ENCODE peak calls at places on chromosomes 2 and 18, in nine cellular contexts. One of them, this sample, is unnamed.

GRCh38 chr2:224389317-224389716 is 12.6 kb downstream of the FAM124B start:
- DNase-seq in GM23338: no peak
- DNase-seq in HL-60: no peak
- DNase-seq in breast epithelium: no peak
- DNase-seq in endothelial cell of umbilical vein: peak; percentile 56
- DNase-seq in SK-N-SH: no peak
- DNase-seq in transverse colon: no peak
- DNase-seq in upper lobe of left lung: no peak
- DNase-seq in GM12878: no peak
- DNase-seq in this sample: no peak

GRCh38 chr2:52810460-52810859 is 957.1 kb upstream of the CHAC2 start:
- DNase-seq in GM23338: peak; percentile 55
- DNase-seq in HL-60: no peak
- DNase-seq in breast epithelium: no peak
- DNase-seq in endothelial cell of umbilical vein: peak; percentile 35
- DNase-seq in SK-N-SH: peak; percentile 2
- DNase-seq in transverse colon: no peak
- DNase-seq in upper lobe of left lung: no peak
- DNase-seq in GM12878: no peak
- DNase-seq in this sample: no peak

GRCh38 chr18:4196358-4196757 is 258.7 kb downstream of the DLGAP1 start:
- DNase-seq in GM23338: no peak
- DNase-seq in HL-60: no peak
- DNase-seq in breast epithelium: no peak
- DNase-seq in endothelial cell of umbilical vein: no peak
- DNase-seq in SK-N-SH: no peak
- DNase-seq in transverse colon: no peak
- DNase-seq in upper lobe of left lung: no peak
- DNase-seq in GM12878: no peak
- DNase-seq in this sample: no peak

GRCh38 chr18:21955757-21956652 is 213.4 kb upstream of the GATA6 start:
- DNase-seq in GM23338: peak; percentile 83
- DNase-seq in HL-60: peak; percentile 77
- DNase-seq in breast epithelium: peak; percentile 40
- DNase-seq in endothelial cell of umbilical vein: peak; percentile 66
- DNase-seq in SK-N-SH: peak; percentile 59
- DNase-seq in transverse colon: peak; percentile 85
- DNase-seq in upper lobe of left lung: no peak
- DNase-seq in GM12878: peak; percentile 4
- DNase-seq in this sample: peak; percentile 95

GRCh38 chr2:149012545-149012944 is 26.0 kb upstream of the LYPD6B start:
- DNase-seq in GM23338: no peak
- DNase-seq in HL-60: no peak
- DNase-seq in breast epithelium: no peak
- DNase-seq in endothelial cell of umbilical vein: no peak
- DNase-seq in SK-N-SH: no peak
- DNase-seq in transverse colon: no peak
- DNase-seq in upper lobe of left lung: peak; percentile 50
- DNase-seq in GM12878: no peak
- DNase-seq in this sample: no peak

GRCh38 chr18:8381801-8382459 is 227.3 kb upstream of the RAB12 start:
- DNase-seq in GM23338: no peak
- DNase-seq in HL-60: no peak
- DNase-seq in breast epithelium: no peak
- DNase-seq in endothelial cell of umbilical vein: no peak
- DNase-seq in SK-N-SH: no peak
- DNase-seq in transverse colon: no peak
- DNase-seq in upper lobe of left lung: no peak
- DNase-seq in GM12878: no peak
- DNase-seq in this sample: no peak

GRCh38 chr2:12918841-12919445 is 202.2 kb downstream of the TRIB2 start:
- DNase-seq in GM23338: no peak
- DNase-seq in HL-60: no peak
- DNase-seq in breast epithelium: peak; percentile 45
- DNase-seq in endothelial cell of umbilical vein: no peak
- DNase-seq in SK-N-SH: no peak
- DNase-seq in transverse colon: peak; percentile 47
- DNase-seq in upper lobe of left lung: no peak
- DNase-seq in GM12878: no peak
- DNase-seq in this sample: no peak

GRCh38 chr2:109595644-109596043 is 18.1 kb downstream of the SEPTIN10 start:
- DNase-seq in GM23338: no peak
- DNase-seq in HL-60: no peak
- DNase-seq in breast epithelium: no peak
- DNase-seq in endothelial cell of umbilical vein: no peak
- DNase-seq in SK-N-SH: peak; percentile 65
- DNase-seq in transverse colon: no peak
- DNase-seq in upper lobe of left lung: no peak
- DNase-seq in GM12878: no peak
- DNase-seq in this sample: no peak

GRCh38 chr2:113273031-113273551 is 5.6 kb downstream of the PAX8 start:
- DNase-seq in GM23338: peak; percentile 88
- DNase-seq in HL-60: no peak
- DNase-seq in breast epithelium: no peak
- DNase-seq in endothelial cell of umbilical vein: no peak
- DNase-seq in SK-N-SH: peak; percentile 38
- DNase-seq in transverse colon: no peak
- DNase-seq in upper lobe of left lung: no peak
- DNase-seq in GM12878: no peak
- DNase-seq in this sample: no peak

GRCh38 chr2:203691149-203691548 is 15.3 kb upstream of the CD28 start:
- DNase-seq in GM23338: no peak
- DNase-seq in HL-60: no peak
- DNase-seq in breast epithelium: no peak
- DNase-seq in endothelial cell of umbilical vein: peak; percentile 32
- DNase-seq in SK-N-SH: no peak
- DNase-seq in transverse colon: no peak
- DNase-seq in upper lobe of left lung: no peak
- DNase-seq in GM12878: no peak
- DNase-seq in this sample: no peak

GRCh38 chr2:203689424-203690109 is 16.9 kb upstream of the CD28 start:
- DNase-seq in GM23338: no peak
- DNase-seq in HL-60: peak; percentile 16
- DNase-seq in breast epithelium: no peak
- DNase-seq in endothelial cell of umbilical vein: no peak
- DNase-seq in SK-N-SH: no peak
- DNase-seq in transverse colon: no peak
- DNase-seq in upper lobe of left lung: no peak
- DNase-seq in GM12878: peak; percentile 53
- DNase-seq in this sample: no peak

GRCh38 chr2:203690110-203691047 is 16.1 kb upstream of the CD28 start:
- DNase-seq in GM23338: no peak
- DNase-seq in HL-60: no peak
- DNase-seq in breast epithelium: no peak
- DNase-seq in endothelial cell of umbilical vein: no peak
- DNase-seq in SK-N-SH: no peak
- DNase-seq in transverse colon: no peak
- DNase-seq in upper lobe of left lung: no peak
- DNase-seq in GM12878: no peak
- DNase-seq in this sample: no peak

GRCh38 chr2:203687161-203687560 is 19.3 kb upstream of the CD28 start:
- DNase-seq in GM23338: no peak
- DNase-seq in HL-60: no peak
- DNase-seq in breast epithelium: no peak
- DNase-seq in endothelial cell of umbilical vein: no peak
- DNase-seq in SK-N-SH: no peak
- DNase-seq in transverse colon: no peak
- DNase-seq in upper lobe of left lung: no peak
- DNase-seq in GM12878: no peak
- DNase-seq in this sample: no peak

GRCh38 chr2:203688798-203689197 is 17.6 kb upstream of the CD28 start:
- DNase-seq in GM23338: peak; percentile 9
- DNase-seq in HL-60: peak; percentile 47
- DNase-seq in breast epithelium: no peak
- DNase-seq in endothelial cell of umbilical vein: no peak
- DNase-seq in SK-N-SH: no peak
- DNase-seq in transverse colon: peak; percentile 23
- DNase-seq in upper lobe of left lung: no peak
- DNase-seq in GM12878: peak; percentile 68
- DNase-seq in this sample: no peak
- H3K27ac ChIP-seq in GM23338: no peak overlapping the region
- H3K27ac ChIP-seq in HL-60: no peak overlapping the region
- H3K27ac ChIP-seq in breast epithelium: peak overlapping the region; percentile 62
- H3K27ac ChIP-seq in endothelial cell of umbilical vein: no peak overlapping the region
- H3K27ac ChIP-seq in SK-N-SH: no peak overlapping the region
- H3K27ac ChIP-seq in transverse colon: no peak overlapping the region
- H3K27ac ChIP-seq in upper lobe of left lung: no peak overlapping the region
- H3K27ac ChIP-seq in GM12878: no peak overlapping the region
- H3K27ac ChIP-seq in this sample: no peak overlapping the region

DNA sequence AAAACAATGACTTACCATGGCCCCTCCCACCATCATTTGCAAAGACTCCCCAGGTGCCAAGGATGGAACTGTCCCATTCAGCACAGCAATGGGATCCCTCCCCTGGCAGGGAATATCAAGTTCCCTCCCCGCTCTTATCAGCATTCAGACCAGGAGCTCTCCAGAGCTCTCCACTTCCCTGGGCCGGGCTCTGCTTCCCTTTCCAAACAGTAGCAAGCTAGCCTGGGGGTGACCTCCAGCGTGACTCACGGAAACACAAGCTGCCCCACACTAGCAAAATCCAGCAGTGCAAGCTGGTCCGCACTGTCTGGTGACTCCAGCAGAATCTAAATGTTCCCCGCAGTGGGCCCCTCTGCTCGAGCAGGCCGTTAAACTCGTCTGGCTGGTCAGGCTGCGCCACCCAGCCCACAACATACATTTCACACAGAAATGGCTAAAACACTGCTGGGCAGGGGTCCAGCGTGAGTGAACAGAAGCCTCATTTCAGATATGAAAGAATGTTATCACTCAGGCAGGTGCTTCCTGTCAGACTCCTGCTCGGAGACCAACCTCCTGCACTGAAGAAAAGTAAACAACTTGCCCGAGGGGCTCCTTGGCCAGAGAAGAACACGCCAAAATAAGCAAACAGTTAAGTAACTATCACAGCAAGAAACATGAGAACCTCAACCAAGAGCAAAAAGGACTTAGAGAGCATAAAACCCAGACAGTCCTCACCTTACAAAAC is 33.9 kb downstream of the STAT1 start:
- DNase-seq in GM23338: no peak
- DNase-seq in HL-60: no peak
- DNase-seq in breast epithelium: peak; percentile 58
- DNase-seq in endothelial cell of umbilical vein: peak; percentile 99
- DNase-seq in SK-N-SH: peak; percentile 77
- DNase-seq in transverse colon: peak; percentile 49
- DNase-seq in upper lobe of left lung: no peak
- DNase-seq in GM12878: no peak
- DNase-seq in this sample: peak; percentile 84
- TF ChIP-seq POLR2AphosphoS5 in GM23338: no peak
- TF ChIP-seq POLR2AphosphoS5 in HL-60: no peak
- TF ChIP-seq POLR2AphosphoS5 in breast epithelium: peak; percentile 15
- TF ChIP-seq POLR2AphosphoS5 in endothelial cell of umbilical vein: peak; percentile 72
- TF ChIP-seq POLR2AphosphoS5 in SK-N-SH: no peak
- TF ChIP-seq POLR2AphosphoS5 in transverse colon: no peak
- TF ChIP-seq POLR2AphosphoS5 in upper lobe of left lung: peak; percentile 41
- TF ChIP-seq POLR2AphosphoS5 in GM12878: peak; percentile 23
- TF ChIP-seq POLR2AphosphoS5 in this sample: peak; percentile 73

GRCh38 chr2:215119847-215120246 is 18.6 kb downstream of the ABCA12 start:
- DNase-seq in GM23338: no peak
- DNase-seq in HL-60: no peak
- DNase-seq in breast epithelium: no peak
- DNase-seq in endothelial cell of umbilical vein: no peak
- DNase-seq in SK-N-SH: no peak
- DNase-seq in transverse colon: no peak
- DNase-seq in upper lobe of left lung: no peak
- DNase-seq in GM12878: no peak
- DNase-seq in this sample: no peak
- H3K27ac ChIP-seq in GM23338: no peak overlapping the region
- H3K27ac ChIP-seq in HL-60: no peak overlapping the region
- H3K27ac ChIP-seq in breast epithelium: no peak overlapping the region
- H3K27ac ChIP-seq in endothelial cell of umbilical vein: no peak overlapping the region
- H3K27ac ChIP-seq in SK-N-SH: no peak overlapping the region
- H3K27ac ChIP-seq in transverse colon: no peak overlapping the region
- H3K27ac ChIP-seq in upper lobe of left lung: no peak overlapping the region
- H3K27ac ChIP-seq in GM12878: no peak overlapping the region
- H3K27ac ChIP-seq in this sample: no peak overlapping the region

GRCh38 chr2:66446178-66446860 is 11.4 kb downstream of the MEIS1 start:
- DNase-seq in GM23338: peak; percentile 74
- DNase-seq in HL-60: no peak
- DNase-seq in breast epithelium: no peak
- DNase-seq in endothelial cell of umbilical vein: no peak
- DNase-seq in SK-N-SH: no peak
- DNase-seq in transverse colon: no peak
- DNase-seq in upper lobe of left lung: peak; percentile 83
- DNase-seq in GM12878: no peak
- DNase-seq in this sample: no peak
- TF ChIP-seq POLR2AphosphoS5 in GM23338: no peak
- TF ChIP-seq POLR2AphosphoS5 in HL-60: no peak
- TF ChIP-seq POLR2AphosphoS5 in breast epithelium: no peak
- TF ChIP-seq POLR2AphosphoS5 in endothelial cell of umbilical vein: no peak
- TF ChIP-seq POLR2AphosphoS5 in SK-N-SH: no peak
- TF ChIP-seq POLR2AphosphoS5 in transverse colon: no peak
- TF ChIP-seq POLR2AphosphoS5 in upper lobe of left lung: no peak
- TF ChIP-seq POLR2AphosphoS5 in GM12878: no peak
- TF ChIP-seq POLR2AphosphoS5 in this sample: no peak

GRCh38 chr2:55452879-55453278 is 33.2 kb upstream of the CCDC88A start:
- DNase-seq in GM23338: no peak
- DNase-seq in HL-60: no peak
- DNase-seq in breast epithelium: no peak
- DNase-seq in endothelial cell of umbilical vein: no peak
- DNase-seq in SK-N-SH: no peak
- DNase-seq in transverse colon: no peak
- DNase-seq in upper lobe of left lung: no peak
- DNase-seq in GM12878: no peak
- DNase-seq in this sample: no peak
- H3K27ac ChIP-seq in GM23338: no peak overlapping the region
- H3K27ac ChIP-seq in HL-60: no peak overlapping the region
- H3K27ac ChIP-seq in breast epithelium: no peak overlapping the region
- H3K27ac ChIP-seq in endothelial cell of umbilical vein: no peak overlapping the region
- H3K27ac ChIP-seq in SK-N-SH: no peak overlapping the region
- H3K27ac ChIP-seq in transverse colon: no peak overlapping the region
- H3K27ac ChIP-seq in upper lobe of left lung: no peak overlapping the region
- H3K27ac ChIP-seq in GM12878: no peak overlapping the region
- H3K27ac ChIP-seq in this sample: no peak overlapping the region

GRCh38 chr18:28804512-28805214 is 627.7 kb upstream of the CDH2 start:
- DNase-seq in GM23338: no peak
- DNase-seq in HL-60: no peak
- DNase-seq in breast epithelium: no peak
- DNase-seq in endothelial cell of umbilical vein: no peak
- DNase-seq in SK-N-SH: no peak
- DNase-seq in transverse colon: no peak
- DNase-seq in upper lobe of left lung: no peak
- DNase-seq in GM12878: no peak
- DNase-seq in this sample: no peak
- TF ChIP-seq POLR2AphosphoS5 in GM23338: no peak
- TF ChIP-seq POLR2AphosphoS5 in HL-60: no peak
- TF ChIP-seq POLR2AphosphoS5 in breast epithelium: no peak
- TF ChIP-seq POLR2AphosphoS5 in endothelial cell of umbilical vein: no peak
- TF ChIP-seq POLR2AphosphoS5 in SK-N-SH: no peak
- TF ChIP-seq POLR2AphosphoS5 in transverse colon: no peak
- TF ChIP-seq POLR2AphosphoS5 in upper lobe of left lung: no peak
- TF ChIP-seq POLR2AphosphoS5 in GM12878: no peak
- TF ChIP-seq POLR2AphosphoS5 in this sample: no peak

GRCh38 chr2:9333591-9334171 is 89.6 kb downstream of the ITGB1BP1 start:
- DNase-seq in GM23338: peak; percentile 76
- DNase-seq in HL-60: peak; percentile 35
- DNase-seq in breast epithelium: peak; percentile 61
- DNase-seq in endothelial cell of umbilical vein: peak; percentile 84
- DNase-seq in SK-N-SH: peak; percentile 70
- DNase-seq in transverse colon: peak; percentile 72
- DNase-seq in upper lobe of left lung: no peak
- DNase-seq in GM12878: no peak
- DNase-seq in this sample: no peak
- H3K27ac ChIP-seq in GM23338: no peak overlapping the region
- H3K27ac ChIP-seq in HL-60: no peak overlapping the region
- H3K27ac ChIP-seq in breast epithelium: no peak overlapping the region
- H3K27ac ChIP-seq in endothelial cell of umbilical vein: peak overlapping the region; percentile 18
- H3K27ac ChIP-seq in SK-N-SH: peak overlapping the region; percentile 45
- H3K27ac ChIP-seq in transverse colon: peak overlapping the region; percentile 87
- H3K27ac ChIP-seq in upper lobe of left lung: no peak overlapping the region
- H3K27ac ChIP-seq in GM12878: no peak overlapping the region
- H3K27ac ChIP-seq in this sample: no peak overlapping the region

This sample was measured in spleen.